ENCODE peak calls at places on chromosomes 3 and 15, in four cellular contexts. One of them, this sample, is unnamed.
A peak's percentile ranks its signal among the peaks of the same experiment; 100 is the strongest.

GRCh38 chr3:115667175-115668065 is 44.1 kb downstream of the GAP43 start:
- DNase-seq in A673: no peak
- DNase-seq in endothelial cell: no peak
- DNase-seq in cardiac muscle cell: no peak
- DNase-seq in this sample: no peak

GRCh38 chr3:114417682-114418081 is 123.9 kb downstream of the TIGIT start:
- DNase-seq in A673: no peak
- DNase-seq in cardiac muscle cell: peak; percentile 29
- DNase-seq in endothelial cell: no peak
- DNase-seq in this sample: no peak

GRCh38 chr3:137764001-137764433 is at the start of gene SOX14:
- DNase-seq in endothelial cell: peak; percentile 75
- DNase-seq in A673: no peak
- DNase-seq in cardiac muscle cell: no peak
- DNase-seq in this sample: no peak

GRCh38 chr3:123949606-123950005 is 11.4 kb downstream of the CCDC14 start:
- DNase-seq in cardiac muscle cell: no peak
- DNase-seq in endothelial cell: no peak
- DNase-seq in A673: no peak
- DNase-seq in this sample: no peak

GRCh38 chr3:138355071-138355470 is 6.7 kb downstream of the MRAS start:
- DNase-seq in endothelial cell: no peak
- DNase-seq in cardiac muscle cell: no peak
- DNase-seq in A673: no peak
- DNase-seq in this sample: no peak

GRCh38 chr3:172285844-172286243 is 162.4 kb downstream of the GHSR start:
- DNase-seq in A673: no peak
- DNase-seq in endothelial cell: no peak
- DNase-seq in cardiac muscle cell: peak; percentile 58
- DNase-seq in this sample: no peak

GRCh38 chr15:94252223-94252766 is 20.9 kb downstream of the MCTP2 start:
- DNase-seq in A673: no peak
- DNase-seq in endothelial cell: no peak
- DNase-seq in cardiac muscle cell: no peak
- DNase-seq in this sample: no peak

GRCh38 chr15:43376017-43376705 is 5.3 kb downstream of the TUBGCP4 start:
- DNase-seq in A673: peak; percentile 49
- DNase-seq in endothelial cell: peak; percentile 37
- DNase-seq in cardiac muscle cell: peak; percentile 37
- DNase-seq in this sample: peak; percentile 59

GRCh38 chr3:119042162-119042561 is 7.5 kb upstream of the IGSF11 start:
- DNase-seq in cardiac muscle cell: no peak
- DNase-seq in A673: no peak
- DNase-seq in endothelial cell: no peak
- DNase-seq in this sample: no peak

GRCh38 chr15:74226761-74227540 is 9.2 kb upstream of the CCDC33 start:
- DNase-seq in cardiac muscle cell: no peak
- DNase-seq in endothelial cell: no peak
- DNase-seq in A673: no peak
- DNase-seq in this sample: no peak

GRCh38 chr3:38016410-38016809 is 13.0 kb downstream of the PLCD1 start:
- DNase-seq in cardiac muscle cell: no peak
- DNase-seq in A673: no peak
- DNase-seq in endothelial cell: no peak
- DNase-seq in this sample: no peak

GRCh38 chr15:100879461-100880138 is at the start of gene ALDH1A3:
- DNase-seq in A673: no peak
- DNase-seq in cardiac muscle cell: peak; percentile 80
- DNase-seq in endothelial cell: peak; percentile 20
- DNase-seq in this sample: no peak

GRCh38 chr15:66911131-66911700 is 154.2 kb upstream of the SMAD3 start:
- DNase-seq in endothelial cell: no peak
- DNase-seq in cardiac muscle cell: no peak
- DNase-seq in A673: no peak
- DNase-seq in this sample: no peak

GRCh38 chr15:63114465-63114864 is 7.2 kb upstream of the LACTB start:
- DNase-seq in A673: no peak
- DNase-seq in endothelial cell: no peak
- DNase-seq in cardiac muscle cell: no peak
- DNase-seq in this sample: no peak